ENCODE peak calls at places on chromosomes 5 and 9, in four cellular contexts. C is cardiac muscle cell, A is keratinocyte, F is H9. G is an unnamed sample.
A peak's percentile ranks its signal among the peaks of the same experiment; 100 is the strongest.

GRCh38 chr5:220008-220407 is 1.9 kb downstream of the SDHA start:
- DNase-seq in C (no peak), A (no peak), F (no peak), G (no peak)

GRCh38 chr5:61467766-61468482 is 135.9 kb downstream of the ZSWIM6 start:
- DNase-seq in C (no peak), A (no peak), F (no peak), G (peak; percentile 8)

GRCh38 chr5:68225911-68226563 is 10.5 kb downstream of the PIK3R1 start:
- DNase-seq in C (peak; percentile 47), A (no peak), F (no peak), G (no peak)

GRCh38 chr9:6811436-6811835 is 53.7 kb downstream of the KDM4C start:
- DNase-seq in C (no peak), A (no peak), F (no peak), G (no peak)

GRCh38 chr9:742914-743594 is 98.4 kb upstream of the DMRT1 start:
- DNase-seq in C (no peak), A (no peak), F (no peak), G (no peak)

GRCh38 chr9:133916159-133916541 is 76.0 kb downstream of the VAV2 start:
- DNase-seq in C (no peak), A (no peak), F (no peak), G (no peak)

GRCh38 chr9:37575511-37575914 is 667 bp downstream of the FBXO10 start:
- DNase-seq in C (peak; percentile 50), A (no peak), F (no peak), G (no peak)

GRCh38 chr9:715743-716400 is 125.6 kb upstream of the DMRT1 start:
- DNase-seq in C (no peak), A (no peak), F (no peak), G (no peak)

GRCh38 chr5:6408627-6409446 is 30.5 kb upstream of the MED10 start:
- DNase-seq in C (no peak), A (no peak), F (no peak), G (no peak)

GRCh38 chr5:14342306-14342705 is 199.2 kb downstream of the TRIO start:
- DNase-seq in C (no peak), A (no peak), F (no peak), G (no peak)

GRCh38 chr5:51475628-51476027 is 92.4 kb downstream of the ISL1 start:
- DNase-seq in C (peak; percentile 68), A (no peak), F (no peak), G (no peak)

GRCh38 chr9:89676281-89676680 is 71.5 kb downstream of the GADD45G start:
- DNase-seq in C (no peak), A (no peak), F (no peak), G (no peak)

GRCh38 chr9:137026828-137027227 is 1.2 kb downstream of the ABCA2 start:
- DNase-seq in C (no peak), A (no peak), F (no peak), G (no peak)

GRCh38 chr9:86614871-86615849 is 260.9 kb upstream of the TUT7 start:
- DNase-seq in C (no peak), A (no peak), F (no peak), G (peak; percentile 85)

GRCh38 chr5:145347026-145347616 is 488.0 kb downstream of the PRELID2 start:
- DNase-seq in C (peak; percentile 61), A (no peak), F (no peak), G (peak; percentile 31)

GRCh38 chr5:36686881-36687280 is 80.5 kb downstream of the SLC1A3 start:
- DNase-seq in C (no peak), A (no peak), F (no peak), G (no peak)

GRCh38 chr5:140833993-140834392 is at the start of gene PCDHA7:
- DNase-seq in C (no peak), A (no peak), F (no peak), G (no peak)

GRCh38 chr9:113241161-113241560 is 19.8 kb downstream of the SLC31A1 start:
- DNase-seq in C (no peak), A (no peak), F (no peak), G (no peak)

GRCh38 chr5:32329395-32329834 is 16.7 kb upstream of the MTMR12 start:
- DNase-seq in C (peak; percentile 52), A (no peak), F (peak; percentile 86), G (no peak)

GRCh38 chr9:120985759-120986353 is 59.3 kb upstream of the TRAF1 start:
- DNase-seq in C (peak; percentile 38), A (no peak), F (no peak), G (no peak)

GRCh38 chr9:93567271-93567959 is 9.0 kb upstream of the PHF2 start:
- DNase-seq in C (peak; percentile 23), A (no peak), F (no peak), G (no peak)

GRCh38 chr9:88218721-88219120 is 80.4 kb upstream of the SPATA31C2 start:
- DNase-seq in C (no peak), A (no peak), F (no peak), G (no peak)

GRCh38 chr9:106897223-106897622 is 34.3 kb downstream of the ZNF462 start:
- DNase-seq in C (no peak), A (no peak), F (no peak), G (peak; percentile 53)

GRCh38 chr9:133619791-133620190 is 10.6 kb upstream of the FAM163B start:
- DNase-seq in C (no peak), A (no peak), F (no peak), G (no peak)

GRCh38 chr5:136213919-136214493 is 21.0 kb upstream of the SMIM32 start:
- DNase-seq in C (no peak), A (no peak), F (no peak), G (no peak)

GRCh38 chr9:112396416-112396815 is 16.5 kb downstream of the HSDL2 start:
- DNase-seq in C (no peak), A (no peak), F (no peak), G (no peak)

GRCh38 chr5:157266286-157267007 is 524 bp downstream of the CYFIP2 start:
- DNase-seq in C (peak; percentile 49), A (no peak), F (peak; percentile 61), G (no peak)

GRCh38 chr5:107023732-107024131 is 647.0 kb downstream of the EFNA5 start:
- DNase-seq in C (no peak), A (no peak), F (no peak), G (no peak)

GRCh38 chr9:37924538-37924937 is 20.6 kb upstream of the SLC25A51 start:
- DNase-seq in C (no peak), A (no peak), F (no peak), G (no peak)

GRCh38 chr5:133356386-133357331 is 255.7 kb downstream of the FSTL4 start:
- DNase-seq in C (no peak), A (no peak), F (no peak), G (no peak)

GRCh38 chr9:137077758-137078693 is 709 bp downstream of the UAP1L1 start:
- DNase-seq in C (no peak), A (no peak), F (no peak), G (no peak)

GRCh38 chr5:144144956-144145751 is 25.3 kb downstream of the YIPF5 start:
- DNase-seq in C (no peak), A (no peak), F (no peak), G (no peak)

GRCh38 chr5:149254506-149254905 is 17.2 kb upstream of the AFAP1L1 start:
- DNase-seq in C (peak; percentile 71), A (no peak), F (peak; percentile 59), G (no peak)

GRCh38 chr5:14410068-14410941 is 171.3 kb upstream of the OTULINL start:
- DNase-seq in C (no peak), A (no peak), F (no peak), G (no peak)

GRCh38 chr5:16867585-16867953 is 68.5 kb downstream of the MYO10 start:
- DNase-seq in C (no peak), A (no peak), F (no peak), G (no peak)

GRCh38 chr5:133970325-133970671 is 1.9 kb upstream of the C5orf15 start:
- DNase-seq in C (no peak), A (no peak), F (no peak), G (no peak)

GRCh38 chr5:1666221-1666620 is 133.4 kb downstream of the MRPL36 start:
- DNase-seq in C (no peak), A (no peak), F (peak; percentile 17), G (no peak)

GRCh38 chr5:1666812-1667588 is 132.6 kb downstream of the MRPL36 start:
- DNase-seq in C (peak; percentile 81), A (no peak), F (peak; percentile 81), G (no peak)

GRCh38 chr5:1667648-1668140 is 131.9 kb downstream of the MRPL36 start:
- DNase-seq in C (no peak), A (no peak), F (peak; percentile 39), G (no peak)

GRCh38 chr5:1665231-1665630 is 134.4 kb downstream of the MRPL36 start:
- DNase-seq in C (no peak), A (no peak), F (peak; percentile 20), G (no peak)

DNA sequence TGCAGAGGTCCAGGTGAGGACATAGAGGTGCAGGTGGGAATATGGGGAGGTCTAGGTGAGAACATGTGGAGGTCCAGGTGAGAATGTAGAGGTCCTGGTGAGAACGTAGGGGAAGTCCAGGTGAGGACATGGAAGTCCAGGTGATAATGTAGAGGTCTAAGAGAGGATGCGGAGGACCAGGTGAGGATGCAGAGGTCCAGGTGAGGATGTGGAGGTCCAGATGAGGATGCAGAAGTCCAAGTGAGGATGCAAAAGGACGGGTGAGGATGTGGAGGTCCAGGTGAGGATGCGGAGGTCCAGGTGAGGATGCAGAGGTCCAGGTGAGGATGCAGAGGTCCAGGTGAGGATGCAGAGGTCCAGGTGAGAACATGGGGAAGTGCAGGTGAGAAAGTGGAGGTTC is 133.8 kb downstream of the MRPL36 start:
- DNase-seq in C (no peak), A (no peak), F (no peak), G (no peak)
- H3K27me3 ChIP-seq in C (peaks cover 28% of the 10 kb centered on the region), A (peaks cover 43% of the 10 kb centered on the region), F (peaks cover 3% of the 10 kb centered on the region), G (peaks cover 22% of the 10 kb centered on the region)

GRCh38 chr5:59185757-59186385 is 603.0 kb downstream of the RAB3C start:
- DNase-seq in C (no peak), A (no peak), F (no peak), G (no peak)
- TF ChIP-seq CTCF in C (no peak), A (no peak), F (no peak), G (no peak)

GRCh38 chr5:114790403-114790792 is 379.3 kb downstream of the TRIM36 start:
- DNase-seq in C (no peak), A (no peak), F (no peak), G (no peak)

GRCh38 chr5:114789773-114790402 is 379.8 kb downstream of the TRIM36 start:
- DNase-seq in C (peak; percentile 62), A (no peak), F (no peak), G (no peak)
- H3K27me3 ChIP-seq in C (no peaks in the 10 kb centered on the region), A (no peaks in the 10 kb centered on the region), F (no peaks in the 10 kb centered on the region), G (no peaks in the 10 kb centered on the region)

GRCh38 chr9:70392850-70393249 is 21.6 kb downstream of the KLF9 start:
- DNase-seq in C (no peak), A (no peak), F (no peak), G (no peak)

GRCh38 chr9:70389188-70389587 is 25.3 kb downstream of the KLF9 start:
- DNase-seq in C (no peak), A (no peak), F (no peak), G (no peak)

GRCh38 chr9:70390922-70391321 is 23.5 kb downstream of the KLF9 start:
- DNase-seq in C (no peak), A (no peak), F (no peak), G (no peak)

GRCh38 chr9:70389642-70390266 is 24.7 kb downstream of the KLF9 start:
- DNase-seq in C (peak; percentile 71), A (no peak), F (no peak), G (no peak)

DNA sequence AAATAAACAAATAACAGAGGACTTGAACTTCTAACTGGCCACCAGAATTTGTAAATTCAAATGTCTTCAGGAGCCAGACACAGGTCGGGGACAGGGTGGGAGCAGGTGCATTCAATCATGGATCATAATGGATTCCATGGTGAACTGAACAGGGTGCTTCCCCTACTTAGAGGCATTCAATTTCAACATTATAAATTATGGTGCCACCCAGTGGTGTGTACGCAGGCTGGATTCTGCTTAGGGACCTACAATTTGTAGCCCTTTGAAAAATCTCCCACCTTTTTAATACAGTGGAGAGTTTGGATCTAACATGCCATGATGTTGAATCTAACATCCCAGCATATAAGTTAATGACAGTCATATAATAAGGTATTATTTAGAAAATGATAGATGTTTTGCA is 22.3 kb downstream of the KLF9 start:
- DNase-seq in C (no peak), A (no peak), F (no peak), G (no peak)
- TF ChIP-seq CTCF in C (peak; percentile 32), A (peak; percentile 33), F (peak; percentile 13), G (no peak)